ENCODE peak calls at places on chromosomes 12 and 14, in six cellular contexts. V is SK-N-SH, E is HepG2, M is K562, N is H1, A is GM12878. Z is an unnamed sample.

GRCh38 chr12:26630546-26631027 is 202.4 kb downstream of the ITPR2 start:
- DNase-seq in V (no peak), E (peak), M (no peak), N (no peak), A (no peak), Z (no peak)

GRCh38 chr12:115506822-115507629 is 770.5 kb downstream of the MED13L start:
- DNase-seq in V (no peak), E (peak), M (no peak), N (no peak), A (no peak), Z (no peak)

GRCh38 chr12:115456946-115457689 is 773.1 kb upstream of the TBX3 start:
- DNase-seq in V (no peak), E (peak), M (no peak), N (no peak), A (no peak), Z (no peak)

GRCh38 chr12:24066865-24067264 is 117.4 kb upstream of the SOX5 start:
- DNase-seq in V (no peak), E (no peak), M (no peak), N (no peak), A (no peak), Z (no peak)

GRCh38 chr12:50017047-50017446 is 8.2 kb downstream of the RACGAP1 start:
- DNase-seq in V (no peak), E (no peak), M (no peak), N (no peak), A (no peak), Z (no peak)

GRCh38 chr14:91509083-91509877 is 830 bp downstream of the PPP4R3A start:
- DNase-seq in V (peak), E (peak), M (peak), N (peak), A (no peak), Z (peak)

GRCh38 chr14:74083161-74083560 is 1.1 kb downstream of the ALDH6A1 start:
- DNase-seq in V (no peak), E (no peak), M (no peak), N (no peak), A (no peak), Z (no peak)

GRCh38 chr12:72271401-72271740 is 799 bp upstream of the TRHDE start:
- DNase-seq in V (peak), E (no peak), M (peak), N (peak), A (no peak), Z (no peak)

GRCh38 chr12:26192142-26192541 is 3.2 kb upstream of the SSPN start:
- DNase-seq in V (no peak), E (no peak), M (no peak), N (no peak), A (no peak), Z (no peak)

GRCh38 chr14:75155159-75155558 is 21.3 kb downstream of the TMED10 start:
- DNase-seq in V (no peak), E (no peak), M (no peak), N (no peak), A (no peak), Z (no peak)

GRCh38 chr12:2276288-2276842 is 223.6 kb downstream of the CACNA1C start:
- DNase-seq in V (no peak), E (no peak), M (no peak), N (no peak), A (no peak), Z (no peak)

GRCh38 chr12:51171884-51172514 is 936 bp downstream of the TFCP2 start:
- DNase-seq in V (no peak), E (peak), M (no peak), N (no peak), A (peak), Z (no peak)

GRCh38 chr12:112183141-112183581 is 57.8 kb downstream of the TRAFD1 start:
- DNase-seq in V (no peak), E (no peak), M (peak), N (no peak), A (peak), Z (no peak)

GRCh38 chr12:67042697-67043131 is 226.4 kb upstream of the CAND1 start:
- DNase-seq in V (no peak), E (no peak), M (peak), N (no peak), A (no peak), Z (no peak)

GRCh38 chr14:66606826-66607225 is 98.9 kb downstream of the GPHN start:
- DNase-seq in V (no peak), E (no peak), M (no peak), N (no peak), A (no peak), Z (no peak)

GRCh38 chr14:69716483-69717187 is 50.3 kb upstream of the SRSF5 start:
- DNase-seq in V (no peak), E (no peak), M (no peak), N (no peak), A (no peak), Z (peak)

GRCh38 chr12:70830221-70831061 is 90.1 kb downstream of the PTPRR start:
- DNase-seq in V (no peak), E (no peak), M (no peak), N (no peak), A (no peak), Z (no peak)

GRCh38 chr12:52862023-52862422 is 13.2 kb upstream of the KRT78 start:
- DNase-seq in V (no peak), E (no peak), M (no peak), N (no peak), A (no peak), Z (no peak)

GRCh38 chr12:116933512-116934246 is 22.9 kb downstream of the FBXW8 start:
- DNase-seq in V (no peak), E (no peak), M (no peak), N (no peak), A (no peak), Z (no peak)

GRCh38 chr12:92193063-92193462 is 47.4 kb upstream of the BTG1 start:
- DNase-seq in V (no peak), E (no peak), M (no peak), N (no peak), A (no peak), Z (no peak)

GRCh38 chr12:6053541-6053940 is 70.9 kb downstream of the VWF start:
- DNase-seq in V (no peak), E (peak), M (no peak), N (no peak), A (no peak), Z (no peak)

GRCh38 chr12:69024907-69025306 is 91.9 kb upstream of the CPM start:
- DNase-seq in V (no peak), E (no peak), M (no peak), N (no peak), A (no peak), Z (no peak)

GRCh38 chr12:69026341-69026740 is 93.4 kb upstream of the CPM start:
- DNase-seq in V (no peak), E (no peak), M (no peak), N (no peak), A (no peak), Z (peak)

GRCh38 chr12:69027411-69027811 is 94.4 kb upstream of the CPM start:
- DNase-seq in V (no peak), E (no peak), M (no peak), N (no peak), A (no peak), Z (no peak)

GRCh38 chr12:69024413-69024812 is 91.4 kb upstream of the CPM start:
- DNase-seq in V (no peak), E (no peak), M (no peak), N (no peak), A (no peak), Z (no peak)

DNA sequence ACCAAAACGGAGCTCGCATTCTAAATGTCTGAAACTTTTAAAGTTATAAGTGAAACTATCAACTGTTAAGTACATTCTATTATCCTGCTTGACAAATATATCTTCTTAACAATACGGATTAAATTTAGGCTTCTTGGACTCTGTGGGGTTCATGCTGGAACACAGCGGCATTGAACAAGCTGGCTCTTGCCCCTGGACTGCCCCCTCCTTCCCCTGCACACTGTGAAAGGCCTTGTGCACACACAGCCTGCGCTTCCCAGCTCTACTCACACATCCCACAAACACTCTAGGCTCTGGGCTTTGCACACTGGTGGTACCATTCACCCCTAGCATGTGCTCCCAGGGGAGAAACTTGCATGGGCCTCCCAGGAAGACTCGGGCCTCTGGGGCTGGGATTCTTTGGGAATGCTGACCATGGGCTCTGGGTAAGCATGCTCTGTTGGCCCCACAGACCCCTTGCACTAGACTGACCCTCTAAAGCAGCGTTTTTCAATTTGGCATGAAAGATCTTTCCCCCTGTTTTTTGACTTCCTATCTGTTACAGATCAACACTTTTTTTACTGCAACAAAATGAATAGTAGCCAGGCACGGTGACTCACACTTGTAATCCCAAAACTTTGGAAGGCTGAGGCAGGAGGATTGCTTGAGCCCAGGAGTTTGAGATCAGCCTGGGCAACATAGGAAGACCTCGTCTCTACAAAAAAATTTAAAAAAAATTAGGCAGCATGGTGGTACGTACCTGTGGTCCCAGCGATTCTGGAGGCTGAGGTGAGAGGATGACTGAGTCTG is 96.2 kb upstream of the CPM start:
- DNase-seq in V (no peak), E (no peak), M (no peak), N (no peak), A (no peak), Z (no peak)
- TF ChIP-seq GABPA in V (no peak), E (no peak), M (no peak), N (no peak), A (no peak), Z (no peak)

GRCh38 chr12:109153711-109154434 is 37.5 kb downstream of the ACACB start:
- DNase-seq in V (peak), E (peak), M (peak), N (no peak), A (no peak), Z (no peak)
- TF ChIP-seq GABPA in V (no peak), E (no peak), M (no peak), N (no peak), A (no peak), Z (no peak)

GRCh38 chr14:71116206-71117122 is 209.2 kb downstream of the PCNX1 start:
- DNase-seq in V (no peak), E (peak), M (no peak), N (no peak), A (peak), Z (no peak)
- TF ChIP-seq GABPA in V (no peak), E (no peak), M (no peak), N (no peak), A (no peak), Z (no peak)

DNA sequence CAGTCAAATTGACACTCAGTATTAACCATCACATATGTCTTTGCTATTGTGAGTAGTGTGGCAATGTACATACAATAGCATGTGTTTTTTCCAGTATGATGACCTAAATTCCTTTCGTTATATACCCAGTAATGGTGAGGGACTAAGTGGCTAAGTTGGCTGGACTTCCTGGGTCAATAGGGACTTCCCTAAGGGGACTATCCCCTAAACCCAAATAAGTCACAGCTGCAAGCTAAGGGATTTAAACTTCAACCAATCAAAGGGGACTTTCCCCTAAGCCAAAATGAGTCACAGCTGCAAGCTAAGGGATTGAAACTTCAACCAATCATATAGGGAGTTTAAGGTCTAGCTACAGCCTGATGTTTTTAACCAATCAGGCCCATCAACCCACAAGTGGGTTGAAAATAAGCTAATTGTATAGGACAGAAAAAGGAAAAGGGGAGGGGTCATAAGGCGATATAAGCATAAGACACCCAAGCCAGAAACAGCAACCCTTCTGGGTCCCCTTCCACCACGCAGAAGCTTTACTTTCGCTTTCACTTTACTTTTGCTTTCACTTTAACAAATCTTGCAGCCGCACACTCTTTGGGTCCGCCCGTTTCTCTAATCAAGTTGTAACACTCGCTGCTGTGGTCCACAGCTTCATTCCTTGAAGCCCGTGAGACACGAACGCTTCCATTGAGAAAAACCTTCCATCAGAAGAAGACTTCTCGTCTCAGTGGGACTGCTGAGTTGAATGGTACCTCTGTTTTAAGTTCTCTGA is 404.4 kb downstream of the FLRT2 start:
- DNase-seq in V (peak), E (peak), M (no peak), N (no peak), A (peak), Z (peak)
- TF ChIP-seq GABPA in V (no peak), E (no peak), M (no peak), N (no peak), A (no peak), Z (no peak)

GRCh38 chr12:3364226-3364625 is 126.8 kb upstream of the PRMT8 start:
- DNase-seq in V (no peak), E (no peak), M (no peak), N (no peak), A (no peak), Z (no peak)

GRCh38 chr12:3364661-3365264 is 126.2 kb upstream of the PRMT8 start:
- DNase-seq in V (no peak), E (no peak), M (no peak), N (no peak), A (no peak), Z (no peak)

GRCh38 chr12:3363608-3364007 is 127.4 kb upstream of the PRMT8 start:
- DNase-seq in V (no peak), E (no peak), M (no peak), N (no peak), A (no peak), Z (peak)

GRCh38 chr12:3361156-3361555 is 129.8 kb upstream of the PRMT8 start:
- DNase-seq in V (no peak), E (no peak), M (no peak), N (no peak), A (no peak), Z (no peak)

GRCh38 chr12:3362751-3363150 is 128.3 kb upstream of the PRMT8 start:
- DNase-seq in V (no peak), E (no peak), M (no peak), N (no peak), A (no peak), Z (no peak)
- TF ChIP-seq GABPA in V (no peak), E (no peak), M (no peak), N (no peak), A (no peak), Z (no peak)

GRCh38 chr12:76890407-76891143 is 11.8 kb upstream of the CSRP2 start:
- DNase-seq in V (no peak), E (no peak), M (no peak), N (no peak), A (no peak), Z (no peak)
- TF ChIP-seq GABPA in V (no peak), E (no peak), M (no peak), N (no peak), A (no peak), Z (no peak)

GRCh38 chr12:110355080-110355479 is 48.4 kb downstream of the ANAPC7 start:
- DNase-seq in V (peak), E (peak), M (peak), N (no peak), A (no peak), Z (no peak)
- TF ChIP-seq GABPA in V (no peak), E (no peak), M (no peak), N (no peak), A (no peak), Z (no peak)

DNA sequence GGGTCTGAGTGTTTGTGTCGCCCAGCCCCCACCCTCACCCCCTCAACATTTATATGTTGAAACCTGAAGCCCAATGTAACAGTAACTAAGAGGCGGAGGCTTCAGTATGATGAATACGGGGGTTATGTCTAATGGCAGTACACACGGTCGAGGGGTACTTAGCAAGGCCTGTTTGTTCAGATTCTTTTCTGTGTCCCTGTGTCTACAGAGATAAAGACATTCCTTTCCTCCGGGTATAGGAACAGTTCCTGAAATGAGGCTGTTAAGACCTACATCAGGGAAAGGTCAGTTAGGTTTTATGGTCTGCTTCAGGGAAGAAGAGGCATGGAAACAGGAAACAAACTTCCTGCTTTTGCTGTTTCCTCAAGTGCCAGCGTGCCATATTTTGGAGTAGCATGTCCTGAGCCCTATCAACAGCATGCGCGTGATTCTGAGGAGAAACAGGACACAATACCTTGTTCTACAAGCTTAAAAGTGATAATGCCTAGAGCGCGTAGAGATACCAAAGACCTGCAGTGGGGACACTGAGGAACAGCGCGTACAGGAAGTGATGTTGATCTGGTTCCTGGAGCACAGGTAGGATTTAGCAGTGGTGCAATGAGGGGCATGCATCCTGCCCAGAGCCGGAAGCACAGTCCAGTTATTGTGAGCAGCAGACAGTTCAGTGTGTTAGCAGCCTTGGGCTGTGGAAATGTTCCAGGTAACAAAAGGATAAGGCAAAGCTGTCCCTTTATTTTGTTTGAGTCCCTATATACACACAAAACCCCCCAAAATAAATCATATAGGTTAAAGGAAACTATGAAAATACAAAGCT is 47.2 kb downstream of the FGD4 start:
- DNase-seq in V (no peak), E (peak), M (no peak), N (no peak), A (no peak), Z (no peak)
- TF ChIP-seq GABPA in V (no peak), E (no peak), M (no peak), N (no peak), A (no peak), Z (no peak)

DNA sequence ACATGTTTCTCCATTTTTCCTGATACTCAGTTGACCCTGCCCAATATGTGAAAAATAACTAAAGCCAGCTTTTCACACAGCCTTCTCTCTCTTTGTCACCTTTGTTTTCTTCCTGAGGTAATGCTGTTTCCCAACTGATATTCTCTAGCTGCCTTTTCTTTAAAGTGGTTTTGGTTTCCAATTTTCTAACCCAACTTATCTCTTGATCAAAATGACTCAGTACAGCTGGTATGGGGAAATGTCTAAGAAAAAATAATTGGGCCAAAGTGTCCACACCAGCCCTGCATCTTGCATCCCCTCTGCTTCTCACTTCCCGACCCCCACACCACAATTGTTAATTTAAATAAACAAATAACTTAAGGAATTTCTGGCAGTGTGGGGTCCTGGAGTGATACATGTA is 193.8 kb downstream of the SYT1 start:
- DNase-seq in V (no peak), E (peak), M (no peak), N (no peak), A (no peak), Z (no peak)
- TF ChIP-seq GABPA in V (no peak), E (no peak), M (no peak), N (no peak), A (no peak), Z (no peak)

GRCh38 chr12:124713436-124714082 is 146.1 kb upstream of the NCOR2 start:
- DNase-seq in V (peak), E (no peak), M (no peak), N (no peak), A (peak), Z (peak)
- TF ChIP-seq GABPA in V (no peak), E (no peak), M (no peak), N (no peak), A (peak), Z (no peak)